ENCODE peak calls at places on chromosomes 1 and 21, in four cellular contexts. N is AG04450, Y is GM12865, Q is spleen. I is an unnamed sample.

GRCh38 chr21:45074048-45074817 is at the start of gene ADARB1:
- DNase-seq in Q (peak), Y (peak), N (no peak), I (peak)

GRCh38 chr1:90713741-90714509 is 3.2 kb downstream of the BARHL2 start:
- DNase-seq in N (no peak), Y (no peak), Q (no peak), I (peak)

GRCh38 chr1:208569181-208569580 is 325.0 kb upstream of the PLXNA2 start:
- DNase-seq in Y (no peak), Q (no peak), N (no peak), I (no peak)

GRCh38 chr1:246317723-246318359 is 189.2 kb downstream of the SMYD3 start:
- DNase-seq in Y (no peak), N (no peak), Q (no peak), I (no peak)

GRCh38 chr1:193680924-193681316 is 494.5 kb upstream of the B3GALT2 start:
- DNase-seq in N (no peak), Y (no peak), Q (no peak), I (no peak)

GRCh38 chr1:22102746-22103145 is 40.2 kb downstream of the WNT4 start:
- DNase-seq in Q (no peak), N (no peak), Y (no peak), I (no peak)

GRCh38 chr1:235317179-235317578 is 10.8 kb downstream of the ARID4B start:
- DNase-seq in N (no peak), Q (no peak), Y (no peak), I (no peak)

GRCh38 chr1:59506952-59507351 is 210.1 kb downstream of the FGGY start:
- DNase-seq in Y (peak), Q (no peak), N (no peak), I (no peak)

GRCh38 chr1:225631041-225631663 is 21.8 kb downstream of the ENAH start:
- DNase-seq in Y (no peak), Q (no peak), N (no peak), I (no peak)

GRCh38 chr1:32496127-32496526 is 31.3 kb downstream of the ZBTB8B start:
- DNase-seq in N (no peak), Y (peak), Q (no peak), I (no peak)

GRCh38 chr1:45654540-45655280 is 30.9 kb upstream of the CCDC17 start:
- DNase-seq in Q (no peak), Y (peak), N (no peak), I (no peak)

GRCh38 chr1:154220970-154221814 is 437 bp downstream of the UBAP2L start:
- DNase-seq in Q (peak), N (no peak), Y (peak), I (peak)

GRCh38 chr1:192877283-192877886 is 68.5 kb downstream of the RGS2 start:
- DNase-seq in Q (no peak), N (no peak), Y (peak), I (no peak)

GRCh38 chr21:32520885-32521735 is 64.2 kb downstream of the TCP10L start:
- DNase-seq in N (peak), Y (no peak), Q (peak), I (no peak)

GRCh38 chr21:35045539-35046222 is 3.4 kb downstream of the RUNX1 start:
- DNase-seq in N (no peak), Y (peak), Q (no peak), I (no peak)

GRCh38 chr1:1605034-1605591 is 5.2 kb upstream of the FNDC10 start:
- DNase-seq in Y (no peak), Q (peak), N (no peak), I (peak)

GRCh38 chr1:63615809-63616420 is 22.7 kb downstream of the PGM1 start:
- DNase-seq in Q (no peak), Y (peak), N (peak), I (peak)

GRCh38 chr1:62746086-62746808 is 37.7 kb upstream of the ATG4C start:
- DNase-seq in Y (peak), Q (no peak), N (no peak), I (peak)

GRCh38 chr1:14321413-14321812 is 277.1 kb upstream of the KAZN start:
- DNase-seq in Q (no peak), Y (no peak), N (no peak), I (no peak)

GRCh38 chr1:3491291-3492246 is 37.1 kb downstream of the ARHGEF16 start:
- DNase-seq in Y (peak), N (no peak), Q (peak), I (peak)

GRCh38 chr21:40719615-40720014 is 127.3 kb downstream of the DSCAM start:
- DNase-seq in Q (no peak), N (no peak), Y (no peak), I (no peak)

GRCh38 chr1:116111196-116112021 is at the start of gene MAB21L3:
- DNase-seq in Y (peak), Q (no peak), N (no peak), I (no peak)
- H3K4me3 ChIP-seq in Y (no peak), Q (no peak), N (no peak), I (no peak)

GRCh38 chr1:112504002-112504401 is 4.8 kb upstream of the WNT2B start:
- DNase-seq in Q (no peak), Y (no peak), N (no peak), I (no peak)

GRCh38 chr1:112502827-112503226 is 5.9 kb upstream of the WNT2B start:
- DNase-seq in Y (no peak), N (no peak), Q (no peak), I (no peak)

GRCh38 chr1:112505400-112505785 is 3.4 kb upstream of the WNT2B start:
- DNase-seq in Q (no peak), Y (no peak), N (no peak), I (no peak)

GRCh38 chr1:112504666-112505399 is 3.9 kb upstream of the WNT2B start:
- DNase-seq in N (no peak), Q (no peak), Y (no peak), I (no peak)

DNA sequence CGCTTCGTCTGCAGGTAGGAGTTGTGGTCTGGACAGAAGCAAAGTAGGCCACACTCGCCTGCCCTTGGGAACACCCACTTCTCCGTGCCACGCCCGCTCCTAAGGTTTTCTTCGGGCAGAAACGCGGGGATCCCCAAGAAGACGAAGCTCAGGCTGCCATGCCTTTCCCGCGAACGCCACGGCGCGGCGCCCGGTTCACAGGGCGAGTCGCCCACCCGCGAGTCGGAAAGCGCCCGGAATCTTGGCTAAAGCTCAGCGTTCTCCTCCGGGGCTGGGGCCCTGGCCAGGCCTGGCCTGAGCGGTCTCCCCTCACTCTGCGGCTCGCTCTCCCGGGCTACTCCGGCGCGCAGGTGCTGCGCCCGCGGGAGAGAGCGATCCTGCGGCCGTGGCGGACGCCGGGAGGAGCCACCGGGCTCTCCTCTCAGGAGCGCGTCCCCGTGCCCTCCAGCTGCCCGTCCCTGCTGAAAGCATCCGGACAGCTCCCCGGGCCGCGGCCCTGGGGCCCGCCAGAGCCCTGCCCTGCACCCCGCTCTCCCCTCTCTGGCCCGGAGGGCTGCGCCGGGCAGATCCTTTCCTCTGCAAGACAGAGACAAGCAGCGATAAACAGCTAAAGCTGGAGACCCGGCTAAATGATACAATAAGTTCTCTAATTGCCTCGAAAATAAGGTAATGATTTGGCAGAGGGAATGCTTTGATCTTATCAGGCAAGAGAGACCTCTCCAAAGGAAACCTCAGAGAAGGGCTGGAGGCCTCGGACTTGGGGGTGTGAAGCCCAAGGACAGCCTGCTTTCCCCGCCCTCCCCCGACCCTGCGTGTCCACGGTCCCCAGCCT is 6.7 kb upstream of the WNT2B start:
- DNase-seq in N (no peak), Q (peak), Y (peak), I (peak)
- H3K4me3 ChIP-seq in N (peak), Q (peak), Y (peak), I (peak)

GRCh38 chr21:37435719-37436118 is 69.1 kb downstream of the DYRK1A start:
- DNase-seq in N (no peak), Y (no peak), Q (no peak), I (no peak)
- H3K4me3 ChIP-seq in N (no peak), Y (no peak), Q (no peak), I (no peak)

DNA sequence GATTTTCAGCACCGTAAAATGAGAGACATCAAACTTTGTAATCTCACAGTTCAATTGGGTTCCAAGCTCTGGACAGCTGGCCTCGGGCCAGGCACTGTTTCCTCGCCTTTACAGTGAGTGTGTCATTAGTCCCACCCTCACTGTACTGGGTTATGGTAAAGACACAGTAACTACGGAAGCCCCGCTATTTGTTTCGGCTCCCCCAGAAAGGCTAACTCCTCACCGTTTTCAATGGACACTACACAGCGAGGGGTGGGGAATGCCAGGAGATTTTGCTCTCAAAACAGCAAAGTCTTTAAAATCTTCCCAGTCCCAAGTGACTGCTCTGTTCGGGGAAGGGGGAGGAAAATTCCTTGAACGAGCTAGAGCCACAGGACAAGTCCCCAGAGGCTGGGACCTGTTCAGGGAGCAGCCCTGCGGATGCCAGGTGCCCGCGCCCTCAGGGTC is 757 bp upstream of the SPSB1 start:
- DNase-seq in Q (no peak), Y (no peak), N (no peak), I (no peak)
- H3K4me3 ChIP-seq in Q (peak), Y (no peak), N (peak), I (peak)

GRCh38 chr1:178464566-178464965 is 32.2 kb downstream of the CLEC20A start:
- DNase-seq in N (no peak), Q (no peak), Y (no peak), I (no peak)
- H3K4me3 ChIP-seq in N (no peak), Q (no peak), Y (no peak), I (no peak)

GRCh38 chr1:52602328-52603300 is at the start of gene GPX7:
- DNase-seq in Q (peak), Y (peak), N (no peak), I (peak)
- H3K4me3 ChIP-seq in Q (peak), Y (peak), N (peak), I (peak)

GRCh38 chr21:38916214-38916964 is 110.7 kb downstream of the ETS2 start:
- DNase-seq in Y (no peak), Q (no peak), N (no peak), I (no peak)

GRCh38 chr21:38914071-38914491 is 108.4 kb downstream of the ETS2 start:
- DNase-seq in Q (no peak), Y (no peak), N (no peak), I (no peak)

GRCh38 chr21:38913120-38913975 is 107.6 kb downstream of the ETS2 start:
- DNase-seq in Q (peak), N (peak), Y (no peak), I (peak)

GRCh38 chr21:38915546-38915945 is 109.8 kb downstream of the ETS2 start:
- DNase-seq in N (no peak), Q (no peak), Y (no peak), I (no peak)

DNA sequence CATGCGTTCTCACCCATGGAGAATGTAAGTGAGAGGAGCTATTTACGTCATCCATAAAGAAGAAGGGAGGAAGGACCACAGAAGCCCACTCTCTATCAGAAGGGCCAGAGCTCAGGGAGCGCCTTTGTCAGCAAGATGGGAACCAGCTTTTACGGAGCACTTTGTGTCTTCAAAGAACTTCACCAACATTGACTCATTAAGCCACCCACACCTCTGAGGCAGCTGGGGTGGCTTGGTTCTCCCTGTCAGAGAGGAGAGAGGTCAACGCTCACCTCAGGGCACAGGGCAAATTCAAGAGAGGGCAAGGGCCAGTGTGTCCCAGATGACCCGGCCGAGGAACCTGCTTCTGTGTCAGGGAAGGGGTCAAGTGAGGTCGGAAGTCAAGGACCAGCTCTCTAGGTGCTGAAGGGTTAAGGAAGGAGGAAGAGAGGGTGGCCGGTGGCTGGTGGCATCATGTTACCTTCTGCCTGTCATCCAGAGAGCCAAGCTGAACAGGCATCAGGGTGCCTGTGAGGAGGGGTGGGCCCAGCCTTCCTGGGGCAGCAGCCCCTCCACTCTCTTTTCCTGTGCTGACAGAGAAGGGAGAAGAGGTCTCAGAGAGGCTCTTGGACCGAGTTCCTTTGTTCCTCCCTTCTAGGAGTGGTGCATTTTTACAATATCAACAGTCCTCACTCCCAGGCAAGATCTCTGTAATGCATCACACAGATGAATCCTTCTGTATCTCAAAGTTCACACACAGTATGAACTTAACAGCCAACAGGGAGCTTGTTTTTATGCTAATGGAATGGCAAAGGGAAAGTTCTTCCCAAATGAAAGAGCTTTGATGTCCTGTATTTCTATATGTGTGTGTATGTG is 109.0 kb downstream of the ETS2 start:
- DNase-seq in Q (no peak), Y (no peak), N (no peak), I (peak)
- H3K4me3 ChIP-seq in Q (no peak), Y (no peak), N (no peak), I (no peak)

DNA sequence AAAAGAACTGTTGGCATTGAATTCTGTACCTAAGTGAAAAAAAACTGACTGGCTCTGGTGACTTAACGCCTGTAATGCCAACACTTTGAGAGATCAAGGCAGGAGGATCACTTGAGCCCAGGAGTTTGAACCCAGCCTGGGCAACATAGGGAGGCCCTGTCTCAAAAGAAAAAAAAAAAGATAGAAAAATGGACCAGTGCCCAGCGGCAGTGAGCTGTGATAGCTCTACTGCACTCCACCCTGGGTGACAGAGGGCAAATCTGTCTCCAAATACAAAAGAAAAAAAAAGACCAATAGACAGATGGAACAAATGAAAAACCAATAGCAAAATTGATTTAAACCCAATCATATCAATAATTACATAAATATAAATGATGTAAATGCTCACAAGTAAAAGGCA is 674 bp upstream of the AKR7A3 start:
- DNase-seq in N (no peak), Q (no peak), Y (no peak), I (no peak)
- H3K4me3 ChIP-seq in N (no peak), Q (peak), Y (no peak), I (peak)

GRCh38 chr1:98098473-98098872 is 177.6 kb upstream of the DPYD start:
- DNase-seq in Y (no peak), Q (no peak), N (no peak), I (no peak)
- H3K4me3 ChIP-seq in Y (no peak), Q (no peak), N (no peak), I (no peak)

GRCh38 chr21:43938751-43939442 is 73.2 kb upstream of the TRAPPC10 start:
- DNase-seq in N (peak), Y (peak), Q (peak), I (peak)
- H3K4me3 ChIP-seq in N (peak), Y (peak), Q (no peak), I (no peak)